ENCODE peak calls at places on chromosomes 16 and 17, in nine cellular contexts. P is omental fat pad, Z is fibroblast of lung, D is endodermal cell, V is neural crest cell, Y is left ventricle myocardium inferior, S is adrenal gland, N is gastrocnemius medialis, L is neural progenitor cell. W is an unnamed sample.

GRCh38 chr17:34991606-34992005 is 11.3 kb downstream of the LIG3 start:
- DNase-seq in S (no peak), D (no peak), P (no peak), Y (no peak), V (no peak), L (no peak), Z (no peak), N (no peak), W (no peak)

GRCh38 chr17:50345443-50346312 is at the start of gene XYLT2:
- DNase-seq in L (peak; percentile 96), S (peak; percentile 75), N (peak; percentile 72), Y (peak; percentile 90), V (peak; percentile 73), D (peak; percentile 96), P (peak; percentile 38), Z (peak; percentile 77), W (peak; percentile 43)

GRCh38 chr16:78750611-78751010 is 651.2 kb downstream of the WWOX start:
- DNase-seq in L (no peak), S (no peak), P (no peak), Y (no peak), D (no peak), Z (no peak), N (no peak), V (no peak), W (no peak)

GRCh38 chr16:70703041-70703834 is 17.4 kb upstream of the MTSS2 start:
- DNase-seq in Y (peak; percentile 52), S (peak; percentile 97), D (peak; percentile 86), Z (peak; percentile 94), L (peak; percentile 55), N (no peak), P (no peak), V (peak; percentile 40), W (peak; percentile 88)

GRCh38 chr17:73669771-73670170 is 25.5 kb upstream of the SDK2 start:
- DNase-seq in Z (no peak), P (no peak), D (no peak), N (no peak), S (no peak), Y (no peak), L (no peak), V (no peak), W (no peak)

GRCh38 chr17:35906559-35907265 is 23.9 kb downstream of the RDM1 start:
- DNase-seq in N (no peak), S (no peak), Z (no peak), V (no peak), D (no peak), L (no peak), Y (no peak), P (no peak), W (no peak)

GRCh38 chr17:35766903-35767510 is 6.3 kb downstream of the C17orf50 start:
- DNase-seq in N (no peak), D (peak; percentile 57), S (peak; percentile 69), L (no peak), Y (no peak), V (no peak), Z (peak; percentile 67), P (no peak), W (no peak)

GRCh38 chr17:80980397-80981061 is 11.1 kb upstream of the CHMP6 start:
- DNase-seq in V (no peak), D (no peak), P (no peak), Y (no peak), Z (peak; percentile 50), S (no peak), L (no peak), N (no peak), W (no peak)

GRCh38 chr17:35849469-35850348 is 19.0 kb downstream of the HEATR9 start:
- DNase-seq in S (peak; percentile 58), V (peak; percentile 41), P (no peak), N (no peak), D (peak; percentile 89), Z (peak; percentile 77), Y (no peak), L (peak; percentile 80), W (peak; percentile 27)

GRCh38 chr17:52079496-52079895 is 79.0 kb downstream of the CA10 start:
- DNase-seq in Y (no peak), P (no peak), V (no peak), S (no peak), N (no peak), Z (no peak), D (no peak), L (no peak), W (no peak)

GRCh38 chr16:19520861-19521331 is 1.0 kb downstream of the GDE1 start:
- DNase-seq in N (no peak), S (peak; percentile 51), V (no peak), L (no peak), Y (no peak), P (no peak), Z (peak; percentile 39), D (no peak), W (no peak)

GRCh38 chr17:66268247-66268927 is 34.0 kb upstream of the PRKCA start:
- DNase-seq in Z (peak; percentile 82), S (no peak), N (no peak), L (no peak), D (no peak), P (no peak), Y (no peak), V (no peak), W (peak; percentile 47)

GRCh38 chr16:79599256-79599836 is 1.2 kb downstream of the MAF start:
- DNase-seq in Z (peak; percentile 24), Y (peak; percentile 29), S (no peak), D (peak; percentile 84), P (no peak), L (peak; percentile 74), V (peak; percentile 27), N (no peak), W (no peak)

GRCh38 chr17:57915980-57916757 is 39.0 kb downstream of the CUEDC1 start:
- DNase-seq in N (no peak), V (peak; percentile 74), S (peak; percentile 57), P (no peak), D (peak; percentile 83), Z (no peak), Y (no peak), L (peak; percentile 94), W (no peak)

GRCh38 chr16:86968866-86969265 is 348.3 kb downstream of the C16orf95 start:
- DNase-seq in P (no peak), S (no peak), V (no peak), Y (no peak), N (no peak), D (no peak), Z (no peak), L (no peak), W (no peak)

GRCh38 chr17:17937450-17937849 is 34.8 kb downstream of the TOM1L2 start:
- DNase-seq in D (no peak), S (no peak), V (no peak), N (no peak), L (no peak), Z (no peak), P (no peak), Y (no peak), W (no peak)

GRCh38 chr16:49434733-49435132 is 61.1 kb downstream of the C16orf78 start:
- DNase-seq in L (no peak), N (no peak), D (no peak), V (no peak), S (no peak), Y (no peak), Z (no peak), P (no peak), W (no peak)
- TF ChIP-seq CTCF in L (no peak), N (no peak), D (no peak), V (no peak), S (no peak), Y (no peak), Z (no peak), P (no peak), W (no peak)

DNA sequence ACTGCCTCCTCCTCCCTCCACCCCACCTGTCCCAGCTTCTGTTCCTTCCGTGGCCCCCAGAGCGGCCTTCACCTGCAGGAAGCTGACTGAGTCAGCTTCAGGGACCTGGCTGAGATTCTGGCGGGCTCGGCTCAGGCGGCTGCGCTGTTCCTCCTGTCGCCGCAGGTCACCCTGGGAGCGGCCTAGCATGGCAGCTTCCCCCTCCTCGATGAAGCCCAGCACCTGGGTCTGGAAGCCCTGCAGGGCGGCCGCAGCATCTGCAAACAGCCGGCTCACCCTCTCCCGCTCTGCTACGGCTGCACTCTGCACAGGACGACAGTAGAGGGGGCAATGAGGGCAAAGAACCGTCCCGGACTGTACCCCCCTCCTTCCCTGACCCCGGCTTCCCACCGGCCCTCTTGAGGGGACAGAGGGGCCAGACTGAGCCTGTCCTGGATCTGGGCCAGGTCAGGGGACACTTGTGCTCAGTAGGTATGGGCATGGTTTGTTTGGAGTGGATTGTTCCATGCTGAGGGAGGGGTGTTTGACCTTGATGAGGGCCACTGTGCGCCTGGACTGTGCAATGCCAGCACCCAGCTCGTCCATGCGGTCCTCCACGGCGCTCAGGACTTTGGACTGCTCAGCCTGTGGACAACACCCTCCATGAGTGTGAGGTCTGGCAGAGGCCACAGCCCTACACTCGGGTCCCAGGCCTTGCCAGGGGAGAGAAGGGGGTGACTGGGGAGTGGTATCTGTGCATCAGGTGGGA is 2.0 kb downstream of the TRIM47 start:
- DNase-seq in V (no peak), S (peak; percentile 72), D (peak; percentile 89), P (no peak), N (no peak), L (peak; percentile 71), Y (peak; percentile 51), Z (no peak), W (no peak)
- TF ChIP-seq CTCF in V (no peak), S (no peak), D (peak; percentile 61), P (no peak), N (no peak), L (peak; percentile 43), Y (peak; percentile 10), Z (peak; percentile 17), W (peak; percentile 2)

DNA sequence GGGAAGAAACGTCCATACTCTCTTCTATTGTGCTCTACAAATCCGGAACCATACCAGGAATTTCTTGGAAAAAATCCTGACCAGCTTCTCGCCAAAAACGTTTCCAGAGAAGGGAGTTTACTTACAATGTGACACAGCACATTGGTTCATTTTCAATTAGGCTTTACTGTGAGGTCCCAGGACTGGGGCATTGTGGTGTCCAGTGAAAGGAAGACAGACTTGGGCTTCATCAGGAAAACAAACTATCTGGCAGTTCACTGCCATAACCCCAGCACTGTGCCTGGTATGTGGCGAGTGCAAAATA is 14.7 kb downstream of the MPP2 start:
- DNase-seq in Z (no peak), N (no peak), P (no peak), L (no peak), S (no peak), Y (no peak), V (no peak), D (no peak), W (no peak)
- TF ChIP-seq CTCF in Z (no peak), N (no peak), P (no peak), L (no peak), S (no peak), Y (no peak), V (no peak), D (no peak), W (no peak)

DNA sequence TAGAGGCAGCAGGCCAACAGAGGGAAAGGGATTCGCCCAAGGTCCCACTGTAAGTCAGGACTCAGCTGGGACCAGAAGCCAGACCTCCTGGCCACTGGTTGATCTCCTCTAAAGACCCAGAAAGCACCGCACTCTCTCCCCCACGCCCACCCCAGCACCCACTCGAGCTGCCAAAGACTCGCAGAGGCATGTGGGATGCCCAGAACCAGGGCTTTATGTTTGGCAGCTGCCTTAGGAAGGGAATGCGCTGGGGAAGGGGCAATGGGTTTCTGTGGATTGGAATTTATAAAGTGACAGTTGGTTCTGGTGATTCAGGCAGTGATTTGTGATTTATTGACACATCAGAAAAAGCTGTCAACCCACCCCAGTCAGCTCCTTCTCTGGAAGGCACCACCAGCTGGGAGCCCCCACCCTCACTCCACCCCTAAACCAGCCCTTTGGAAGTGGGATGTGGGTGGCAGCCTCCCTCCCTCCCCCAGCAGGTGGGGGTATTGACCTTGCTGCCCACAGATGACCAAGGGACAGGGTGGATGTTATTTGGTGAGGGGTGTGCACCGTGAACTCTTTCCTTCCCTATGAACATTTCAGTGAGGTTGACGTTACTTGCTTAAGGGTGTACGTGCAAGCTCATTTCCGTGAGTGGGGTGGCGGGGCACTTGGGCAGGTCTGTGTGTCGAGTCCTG is 76.6 kb upstream of the DNAJA2 start:
- DNase-seq in N (no peak), Z (no peak), V (no peak), L (no peak), P (no peak), S (no peak), D (no peak), Y (no peak), W (no peak)
- TF ChIP-seq CTCF in N (no peak), Z (no peak), V (no peak), L (no peak), P (no peak), S (no peak), D (peak; percentile 40), Y (no peak), W (no peak)

W was measured in AG09319.